ENCODE peak calls at places on chromosomes 3 and 15, in four cellular contexts. P is left colon, G is GM04504, K is AG09309. V is an unnamed sample.

GRCh38 chr15:74378853-74379252 is 11.4 kb upstream of the CYP11A1 start:
- DNase-seq in P (no peak), G (no peak), K (no peak), V (no peak)

GRCh38 chr3:43773273-43774104 is 82.8 kb downstream of the ABHD5 start:
- DNase-seq in P (no peak), G (no peak), K (no peak), V (no peak)

GRCh38 chr3:6532101-6532500 is 328.8 kb upstream of the GRM7 start:
- DNase-seq in P (no peak), G (no peak), K (no peak), V (no peak)

GRCh38 chr15:99466701-99467337 is 99.0 kb upstream of the MEF2A start:
- DNase-seq in P (no peak), G (no peak), K (no peak), V (no peak)

GRCh38 chr3:69806735-69807438 is 67.6 kb downstream of the MITF start:
- DNase-seq in P (no peak), G (peak; percentile 32), K (peak; percentile 63), V (no peak)

GRCh38 chr15:95127356-95127755 is 896.0 kb downstream of the MCTP2 start:
- DNase-seq in P (no peak), G (no peak), K (no peak), V (no peak)

GRCh38 chr15:67066041-67067021 is 929 bp downstream of the SMAD3 start:
- DNase-seq in P (peak; percentile 39), G (no peak), K (no peak), V (no peak)

GRCh38 chr15:58521293-58521991 is 89.7 kb downstream of the LIPC start:
- DNase-seq in P (no peak), G (peak; percentile 24), K (no peak), V (no peak)

GRCh38 chr3:46162975-46163550 is 45.0 kb downstream of the CCR1 start:
- DNase-seq in P (no peak), G (no peak), K (no peak), V (no peak)

GRCh38 chr3:33612641-33613040 is 105.4 kb downstream of the CLASP2 start:
- DNase-seq in P (no peak), G (no peak), K (no peak), V (no peak)

GRCh38 chr3:77254967-77255831 is 215.3 kb downstream of the ROBO2 start:
- DNase-seq in P (no peak), G (peak; percentile 12), K (peak; percentile 13), V (peak; percentile 52)

GRCh38 chr15:65054333-65055200 is 9.4 kb downstream of the SLC51B start:
- DNase-seq in P (peak; percentile 80), G (peak; percentile 42), K (peak; percentile 24), V (no peak)

GRCh38 chr15:42549052-42549491 is 434 bp downstream of the HAUS2 start:
- DNase-seq in P (no peak), G (peak; percentile 3), K (no peak), V (peak; percentile 12)

GRCh38 chr3:194081826-194082225 is 54.1 kb upstream of the HES1 start:
- DNase-seq in P (no peak), G (no peak), K (no peak), V (no peak)

GRCh38 chr3:148006508-148006907 is 597.3 kb downstream of the ZIC1 start:
- DNase-seq in P (no peak), G (peak; percentile 53), K (peak; percentile 29), V (no peak)

GRCh38 chr3:62149962-62150361 is 223.4 kb downstream of the FEZF2 start:
- DNase-seq in P (no peak), G (peak; percentile 45), K (no peak), V (no peak)

GRCh38 chr3:148943531-148944200 is 47.7 kb upstream of the GYG1 start:
- DNase-seq in P (no peak), G (peak; percentile 80), K (peak; percentile 87), V (peak; percentile 95)

GRCh38 chr15:58631319-58631718 is 118.2 kb downstream of the ADAM10 start:
- DNase-seq in P (no peak), G (no peak), K (no peak), V (no peak)

GRCh38 chr15:59366368-59367021 is 6.2 kb downstream of the MYO1E start:
- DNase-seq in P (no peak), G (no peak), K (no peak), V (no peak)

GRCh38 chr15:60580650-60581415 is 101.9 kb upstream of the ICE2 start:
- DNase-seq in P (no peak), G (no peak), K (no peak), V (no peak)